ENCODE peak calls at places on chromosomes 6 and 20, in seven cellular contexts. E is A549; Z is neural progenitor cell; I is lower lobe of right lung; T is heart left ventricle; L is cardiac muscle cell; X is CD8-positive, alpha-beta T cell. D is an unnamed sample. For H3K4me1, the result is how much of the 10 kb centered on the place peaks cover.

GRCh38 chr6:150299873-150300485 is 68.8 kb upstream of the IYD start:
- DNase-seq in E (no peak), Z (no peak), I (no peak), T (no peak), L (no peak), X (no peak), D (no peak)

GRCh38 chr6:36940027-36940426 is 14.5 kb upstream of the PI16 start:
- DNase-seq in E (no peak), Z (no peak), I (no peak), T (no peak), L (no peak), X (no peak), D (no peak)

GRCh38 chr20:35953411-35954199 is 697 bp downstream of the SCAND1 start:
- DNase-seq in E (no peak), Z (peak), I (peak), T (peak), L (peak), X (peak), D (peak)

GRCh38 chr20:50341880-50342637 is 151.4 kb downstream of the CEBPB start:
- DNase-seq in E (no peak), Z (no peak), I (no peak), T (peak), L (no peak), X (no peak), D (no peak)

GRCh38 chr6:143449731-143450452 is 603 bp downstream of the ADAT2 start:
- DNase-seq in E (peak), Z (peak), I (no peak), T (no peak), L (peak), X (peak), D (peak)

GRCh38 chr6:89375427-89375868 is 22.9 kb upstream of the UBE2J1 start:
- DNase-seq in E (peak), Z (peak), I (peak), T (peak), L (no peak), X (peak), D (peak)

GRCh38 chr20:19767070-19767469 is 9.0 kb downstream of the RIN2 start:
- DNase-seq in E (no peak), Z (no peak), I (no peak), T (no peak), L (no peak), X (no peak), D (no peak)

GRCh38 chr6:73630401-73630800 is 23.4 kb downstream of the SLC17A5 start:
- DNase-seq in E (no peak), Z (peak), I (no peak), T (no peak), L (no peak), X (no peak), D (no peak)

GRCh38 chr6:11007715-11008608 is 36.1 kb downstream of the ELOVL2 start:
- DNase-seq in E (peak), Z (no peak), I (no peak), T (no peak), L (peak), X (no peak), D (no peak)

GRCh38 chr20:40322941-40323340 is 366.1 kb downstream of the MAFB start:
- DNase-seq in E (no peak), Z (no peak), I (no peak), T (no peak), L (no peak), X (no peak), D (no peak)

DNA sequence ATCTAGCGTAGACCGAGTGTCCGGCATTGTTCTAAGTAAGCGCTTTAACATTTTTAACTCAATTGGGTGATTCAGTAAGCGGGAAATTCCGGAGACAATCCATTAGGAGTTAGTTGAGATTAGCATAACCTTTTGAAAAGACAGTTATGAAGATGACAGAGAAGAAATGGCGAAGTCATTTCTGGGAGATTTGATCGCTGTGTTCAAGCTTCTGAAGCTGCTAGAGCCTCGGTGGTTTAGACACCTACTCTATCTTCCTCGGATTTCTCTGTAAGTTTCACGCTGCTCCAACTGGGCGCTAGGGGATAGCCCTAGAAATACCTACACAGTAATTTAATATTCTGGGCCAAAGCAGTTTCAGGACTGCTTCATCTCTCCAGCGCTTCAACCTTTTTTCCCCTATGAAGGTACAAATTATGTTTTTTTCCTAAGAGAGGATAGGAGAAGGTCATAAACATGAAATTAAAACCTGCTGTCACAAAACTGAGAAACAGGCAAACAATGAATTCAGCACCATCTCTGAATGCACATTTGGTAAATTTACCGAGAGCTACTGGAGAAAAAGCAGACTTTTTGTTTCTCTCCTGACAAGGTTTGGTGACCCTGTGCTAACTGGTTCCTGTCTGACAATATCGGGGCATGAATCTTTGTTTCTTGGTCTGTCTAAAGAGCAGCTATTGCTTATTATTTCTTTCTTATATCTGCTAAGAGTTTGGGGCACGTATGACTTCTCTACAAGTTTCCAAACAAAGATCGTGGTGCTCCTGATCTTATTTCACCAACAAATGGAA is 22.4 kb downstream of the ZNF311 start:
- DNase-seq in E (peak), Z (peak), I (no peak), T (no peak), L (peak), X (no peak), D (no peak)
- TF ChIP-seq CTCF in E (no peak), Z (peak), I (no peak), T (no peak), L (peak), X (no peak), D (no peak)

DNA sequence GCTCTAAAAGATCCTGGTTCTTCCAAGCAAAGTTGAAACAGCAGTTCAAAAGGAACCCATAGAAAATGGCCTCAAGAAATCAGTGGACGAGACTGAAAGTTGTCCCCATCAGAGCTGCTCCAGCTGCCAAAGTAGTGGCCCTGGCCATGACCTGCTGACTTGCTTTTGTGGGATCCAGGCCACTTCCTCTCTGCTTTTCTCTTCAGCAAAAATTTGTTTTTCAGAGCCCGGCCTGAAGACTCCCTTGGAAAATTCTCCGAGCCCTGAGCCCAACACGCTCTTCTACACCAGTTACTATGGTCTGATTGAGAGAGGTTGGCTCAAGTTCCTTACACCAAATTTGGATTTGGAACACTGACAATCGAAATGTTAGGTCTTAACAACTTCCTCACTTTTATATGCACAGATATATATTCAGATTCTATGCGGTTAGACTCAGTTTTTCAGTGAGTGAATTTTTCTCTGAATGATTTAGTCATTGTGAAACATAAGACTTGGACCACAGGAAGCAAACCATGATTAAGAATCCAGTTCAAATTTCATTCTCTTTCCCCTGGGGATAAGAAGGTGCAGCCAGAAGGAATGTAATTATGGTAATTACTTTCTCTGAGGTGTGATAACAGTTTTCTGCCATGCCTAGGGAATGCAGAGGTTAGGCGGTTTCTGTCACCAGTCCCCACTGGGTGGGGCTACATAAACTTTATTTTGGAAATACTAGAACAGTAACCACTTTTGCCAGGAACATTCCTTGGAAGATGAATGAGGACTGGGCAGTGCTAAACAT is 365.3 kb downstream of the SYNE1 start:
- DNase-seq in E (no peak), Z (no peak), I (no peak), T (no peak), L (peak), X (no peak), D (no peak)
- H3K4me1 ChIP-seq in E (under half), Z (under half), I (under half), T (half or more), L (under half), X (under half), D (under half)

GRCh38 chr6:12636336-12636735 is 80.2 kb upstream of the PHACTR1 start:
- DNase-seq in E (peak), Z (no peak), I (no peak), T (no peak), L (peak), X (no peak), D (no peak)
- TF ChIP-seq CTCF in E (no peak), Z (peak), I (no peak), T (no peak), L (peak), X (no peak), D (no peak)

GRCh38 chr20:48686238-48687096 is 141.3 kb downstream of the PREX1 start:
- DNase-seq in E (no peak), Z (peak), I (no peak), T (no peak), L (peak), X (no peak), D (no peak)
- H3K4me1 ChIP-seq in E (under half), Z (under half), I (half or more), T (half or more), L (under half), X (under half), D (half or more)

GRCh38 chr6:43286995-43287716 is 10.9 kb upstream of the SLC22A7 start:
- DNase-seq in E (no peak), Z (peak), I (no peak), T (peak), L (no peak), X (no peak), D (peak)
- TF ChIP-seq CTCF in E (no peak), Z (peak), I (no peak), T (peak), L (peak), X (no peak), D (no peak)

DNA sequence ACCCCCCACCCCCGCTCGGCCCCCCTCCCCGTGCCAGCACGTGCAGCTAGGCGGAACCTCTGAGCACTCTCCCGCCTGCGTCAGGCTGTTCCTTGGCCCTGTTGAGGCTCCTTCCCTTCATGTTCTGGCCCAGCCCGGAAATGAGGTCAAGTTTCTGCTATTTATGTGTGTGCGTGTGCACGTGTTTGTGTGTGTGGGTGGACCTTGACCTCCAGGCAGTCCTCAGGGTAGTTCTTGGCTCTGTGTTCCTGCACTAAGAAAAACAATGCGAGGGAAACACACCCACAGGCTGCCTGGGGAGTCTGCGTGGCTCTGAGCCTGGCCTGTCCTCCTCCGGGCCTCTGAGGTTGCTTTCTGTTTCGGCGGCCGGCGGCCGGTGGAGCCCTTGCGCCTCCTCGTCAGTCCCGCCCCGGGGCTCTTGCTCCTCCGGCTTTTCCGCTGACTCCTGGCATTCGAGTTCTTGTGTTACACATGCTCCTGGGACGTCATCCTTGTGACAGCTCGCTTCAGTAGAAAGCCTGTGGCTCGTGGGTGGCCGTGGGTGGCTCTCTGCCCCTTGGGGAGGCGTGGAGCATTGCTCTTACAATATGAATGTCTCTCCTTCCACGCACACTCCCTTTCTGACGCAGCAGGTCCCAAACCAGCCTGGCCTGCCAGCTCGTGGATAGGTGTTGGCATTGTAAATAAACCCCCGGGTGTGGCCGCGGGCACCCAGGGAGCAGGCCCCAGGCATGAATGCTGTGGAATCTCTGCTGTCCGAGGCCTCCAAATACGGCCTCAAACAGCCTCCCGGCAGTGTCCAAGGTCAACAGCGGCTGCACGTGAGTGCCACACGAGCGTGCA is 10.0 kb downstream of the SLCO4A1 start:
- DNase-seq in E (peak), Z (peak), I (peak), T (peak), L (peak), X (peak), D (peak)
- H3K4me1 ChIP-seq in E (under half), Z (under half), I (under half), T (under half), L (under half), X (under half), D (under half)

GRCh38 chr6:85826997-85827396 is 184.3 kb upstream of the SYNCRIP start:
- DNase-seq in E (no peak), Z (no peak), I (no peak), T (no peak), L (no peak), X (no peak), D (no peak)

GRCh38 chr6:85828973-85829372 is 186.3 kb upstream of the SYNCRIP start:
- DNase-seq in E (no peak), Z (no peak), I (no peak), T (no peak), L (no peak), X (no peak), D (no peak)

GRCh38 chr6:85824329-85824728 is 181.6 kb upstream of the SYNCRIP start:
- DNase-seq in E (peak), Z (no peak), I (no peak), T (no peak), L (no peak), X (no peak), D (no peak)
- TF ChIP-seq CTCF in E (no peak), Z (no peak), I (no peak), T (no peak), L (no peak), X (no peak), D (no peak)

D was measured in mucosa of descending colon.